ENCODE peak calls at places on chromosomes 4 and X, in seven cellular contexts. K is activated CD4-positive, alpha-beta T cell treated with anti-CD3 and anti-CD28 coated beads, Interleukin-2, amount 50 U/mL, for 48 hours; E is cardiac muscle cell; R is HFFc6; L is lower leg skin; D is nephron progenitor cell; Z is brain microvascular endothelial cell. T is an unnamed sample.
A peak's percentile ranks its signal among the peaks of the same experiment; 100 is the strongest.

GRCh38 chr4:169029947-169030346 is 19.9 kb upstream of the CBR4 start:
- DNase-seq in K (no peak), E (no peak), R (no peak), L (no peak), D (no peak), Z (no peak), T (no peak)

GRCh38 chrX:37846141-37846540 is 1.2 kb downstream of the DYNLT3 start:
- DNase-seq in K (no peak), E (no peak), R (no peak), L (no peak), D (no peak), Z (no peak), T (no peak)

GRCh38 chr4:1976416-1977352 is 32.1 kb downstream of the NELFA start:
- DNase-seq in K (no peak), E (no peak), R (no peak), L (no peak), D (no peak), Z (no peak), T (peak; percentile 10)

GRCh38 chr4:87071401-87071800 is 136.6 kb downstream of the AFF1 start:
- DNase-seq in K (no peak), E (no peak), R (no peak), L (no peak), D (no peak), Z (no peak), T (no peak)

GRCh38 chrX:154372612-154373022 is 1.8 kb downstream of the FLNA start:
- DNase-seq in K (peak; percentile 46), E (no peak), R (peak; percentile 39), L (no peak), D (no peak), Z (peak; percentile 48), T (no peak)

GRCh38 chr4:7529368-7529923 is 94.7 kb upstream of the PSAPL1 start:
- DNase-seq in K (no peak), E (no peak), R (no peak), L (no peak), D (no peak), Z (no peak), T (no peak)

GRCh38 chr4:38948551-38948950 is 80.9 kb downstream of the FAM114A1 start:
- DNase-seq in K (no peak), E (peak; percentile 94), R (peak; percentile 87), L (peak; percentile 22), D (no peak), Z (peak; percentile 86), T (peak; percentile 23)

GRCh38 chr4:67892905-67893304 is 9.1 kb upstream of the TMPRSS11D start:
- DNase-seq in K (no peak), E (no peak), R (no peak), L (no peak), D (no peak), Z (no peak), T (no peak)

GRCh38 chrX:154658187-154658586 is 4.8 kb upstream of the CTAG2 start:
- DNase-seq in K (no peak), E (no peak), R (no peak), L (no peak), D (no peak), Z (no peak), T (no peak)

GRCh38 chrX:72101597-72102037 is 30.1 kb downstream of the RTL5 start:
- DNase-seq in K (no peak), E (no peak), R (no peak), L (no peak), D (no peak), Z (no peak), T (no peak)

GRCh38 chrX:46333550-46333949 is 211.7 kb downstream of the ZNF674 start:
- DNase-seq in K (no peak), E (no peak), R (no peak), L (no peak), D (no peak), Z (no peak), T (peak; percentile 17)

GRCh38 chr4:106875340-106875739 is 160.8 kb downstream of the DKK2 start:
- DNase-seq in K (no peak), E (no peak), R (no peak), L (no peak), D (peak; percentile 2), Z (no peak), T (no peak)

GRCh38 chr4:125388653-125389052 is 73.9 kb downstream of the FAT4 start:
- DNase-seq in K (no peak), E (peak; percentile 78), R (peak; percentile 50), L (no peak), D (no peak), Z (peak; percentile 87), T (no peak)

GRCh38 chr4:8044699-8045098 is 105.0 kb upstream of the AFAP1 start:
- DNase-seq in K (no peak), E (no peak), R (no peak), L (no peak), D (peak; percentile 64), Z (no peak), T (no peak)

GRCh38 chrX:24081661-24082154 is 27.0 kb downstream of the EIF2S3 start:
- DNase-seq in K (peak; percentile 57), E (peak; percentile 66), R (peak; percentile 48), L (peak; percentile 23), D (peak; percentile 55), Z (peak; percentile 65), T (peak; percentile 75)

GRCh38 chrX:103398321-103398937 is 22.1 kb downstream of the BEX3 start:
- DNase-seq in K (no peak), E (peak; percentile 79), R (peak; percentile 74), L (no peak), D (no peak), Z (peak; percentile 81), T (no peak)

GRCh38 chr4:188175288-188175687 is 36.0 kb downstream of the TRIML1 start:
- DNase-seq in K (no peak), E (no peak), R (no peak), L (no peak), D (no peak), Z (no peak), T (no peak)

GRCh38 chr4:76545161-76545884 is 110.3 kb downstream of the SHROOM3 start:
- DNase-seq in K (no peak), E (no peak), R (no peak), L (no peak), D (peak; percentile 32), Z (no peak), T (no peak)

GRCh38 chr4:73068496-73069337 is 799 bp downstream of the COX18 start:
- DNase-seq in K (no peak), E (peak; percentile 44), R (peak; percentile 7), L (no peak), D (no peak), Z (peak; percentile 11), T (no peak)

GRCh38 chrX:150769408-150769807 is 76.2 kb downstream of the MTMR1 start:
- DNase-seq in K (no peak), E (no peak), R (no peak), L (no peak), D (no peak), Z (no peak), T (no peak)

GRCh38 chr4:166538491-166539005 is 665.5 kb downstream of the TLL1 start:
- DNase-seq in K (no peak), E (no peak), R (peak; percentile 15), L (no peak), D (no peak), Z (peak; percentile 20), T (no peak)

GRCh38 chrX:21493226-21493850 is 119.1 kb downstream of the CNKSR2 start:
- DNase-seq in K (no peak), E (no peak), R (no peak), L (no peak), D (no peak), Z (peak; percentile 27), T (no peak)

GRCh38 chr4:112231779-112232713 is at the start of gene AP1AR:
- DNase-seq in K (peak; percentile 81), E (peak; percentile 81), R (peak; percentile 58), L (peak; percentile 75), D (peak; percentile 93), Z (peak; percentile 63), T (peak; percentile 85)

T was measured in testis.